ENCODE peak calls at places on chromosomes 6 and 20, in four cellular contexts. N is neural progenitor cell, G is PC-3, B is GM23248. U is an unnamed sample.
A peak's percentile ranks its signal among the peaks of the same experiment; 100 is the strongest.

GRCh38 chr6:18242062-18242851 is 22.1 kb downstream of the DEK start:
- DNase-seq in N (no peak), G (peak; percentile 88), B (peak; percentile 92), U (no peak)

GRCh38 chr20:45020236-45020886 is 54.0 kb downstream of the STK4 start:
- DNase-seq in N (no peak), B (no peak), G (peak; percentile 30), U (no peak)

GRCh38 chr6:170286246-170286933 is 4.5 kb downstream of the DLL1 start:
- DNase-seq in G (no peak), B (no peak), N (peak; percentile 82), U (peak; percentile 80)

GRCh38 chr6:47134476-47135189 is 92.5 kb upstream of the ADGRF1 start:
- DNase-seq in N (no peak), G (peak; percentile 99), B (peak; percentile 60), U (peak; percentile 98)

GRCh38 chr6:156953478-156954146 is 176.4 kb downstream of the ARID1B start:
- DNase-seq in N (peak; percentile 85), B (peak; percentile 98), G (peak; percentile 89), U (peak; percentile 93)

GRCh38 chr20:62814060-62814708 is 2.7 kb upstream of the COL9A3 start:
- DNase-seq in G (no peak), B (no peak), N (no peak), U (no peak)

GRCh38 chr6:6975395-6976111 is 132.2 kb upstream of the RREB1 start:
- DNase-seq in N (no peak), G (no peak), B (no peak), U (no peak)

GRCh38 chr6:142592876-142593275 is 291.1 kb downstream of the ADGRG6 start:
- DNase-seq in N (no peak), B (peak; percentile 20), G (peak; percentile 69), U (no peak)

GRCh38 chr6:34386316-34387137 is 5.9 kb downstream of the NUDT3 start:
- DNase-seq in B (peak; percentile 93), G (peak; percentile 83), N (no peak), U (peak; percentile 75)

GRCh38 chr20:16368645-16369292 is 204.5 kb downstream of the KIF16B start:
- DNase-seq in B (peak; percentile 6), N (no peak), G (peak; percentile 70), U (no peak)

GRCh38 chr20:50415516-50416268 is 94.5 kb upstream of the PTPN1 start:
- DNase-seq in B (peak; percentile 94), N (peak; percentile 38), G (peak; percentile 95), U (no peak)

GRCh38 chr6:106446983-106447382 is 86.5 kb downstream of the CRYBG1 start:
- DNase-seq in N (no peak), B (no peak), G (no peak), U (no peak)

GRCh38 chr6:43455034-43455747 is at the start of gene DLK2:
- DNase-seq in N (peak; percentile 67), B (peak; percentile 33), G (no peak), U (peak; percentile 36)

GRCh38 chr6:2625581-2625980 is 125.1 kb downstream of the MYLK4 start:
- DNase-seq in B (no peak), G (no peak), N (no peak), U (no peak)

GRCh38 chr6:25743868-25744267 is 10.7 kb upstream of the SLC17A4 start:
- DNase-seq in N (no peak), G (no peak), B (no peak), U (no peak)

GRCh38 chr6:110528051-110528929 is 51.9 kb upstream of the SLC22A16 start:
- DNase-seq in N (peak; percentile 75), G (peak; percentile 95), B (peak; percentile 90), U (peak; percentile 95)

GRCh38 chr6:39188577-39188976 is 40.7 kb downstream of the KCNK5 start:
- DNase-seq in N (no peak), B (no peak), G (no peak), U (no peak)

GRCh38 chr20:3679749-3680700 is 1.8 kb downstream of the ADAM33 start:
- DNase-seq in N (peak; percentile 27), G (no peak), B (peak; percentile 91), U (no peak)

GRCh38 chr6:3825851-3826581 is 23.2 kb upstream of the FAM50B start:
- DNase-seq in B (peak; percentile 98), N (no peak), G (peak; percentile 97), U (peak; percentile 82)

GRCh38 chr6:34339971-34340370 is 52.5 kb downstream of the NUDT3 start:
- DNase-seq in G (no peak), N (no peak), B (no peak), U (peak; percentile 22)

GRCh38 chr6:157762636-157763035 is 60.4 kb upstream of the SNX9 start:
- DNase-seq in B (peak; percentile 40), N (no peak), G (no peak), U (no peak)

GRCh38 chr6:68632620-68633195 is 2.4 kb upstream of the ADGRB3 start:
- DNase-seq in B (no peak), G (no peak), N (no peak), U (no peak)

GRCh38 chr6:21918081-21918480 is 324.5 kb downstream of the SOX4 start:
- DNase-seq in B (no peak), G (no peak), N (no peak), U (no peak)

GRCh38 chr6:136761227-136761922 is 30.9 kb downstream of the MAP3K5 start:
- DNase-seq in N (no peak), B (peak; percentile 25), G (no peak), U (peak; percentile 43)

GRCh38 chr6:158008894-158009891 is 27.5 kb downstream of the SYNJ2 start:
- DNase-seq in N (no peak), B (peak; percentile 84), G (peak; percentile 32), U (peak; percentile 94)

GRCh38 chr6:170031684-170032121 is 259.2 kb downstream of the DLL1 start:
- DNase-seq in B (peak; percentile 24), N (no peak), G (peak; percentile 42), U (no peak)

GRCh38 chr6:6001443-6001842 is 5.3 kb downstream of the NRN1 start:
- DNase-seq in N (no peak), B (peak; percentile 20), G (no peak), U (no peak)

GRCh38 chr6:79313254-79313653 is 78.8 kb upstream of the HMGN3 start:
- DNase-seq in G (peak; percentile 55), B (no peak), N (no peak), U (no peak)

GRCh38 chr20:953742-954141 is 37.6 kb upstream of the ANGPT4 start:
- DNase-seq in N (peak; percentile 43), B (peak; percentile 44), G (peak; percentile 28), U (peak; percentile 40)

GRCh38 chr6:17156966-17157365 is 55.1 kb downstream of the STMND1 start:
- DNase-seq in B (no peak), G (no peak), N (no peak), U (no peak)

GRCh38 chr20:60210779-60211617 is 252.8 kb downstream of the CDH26 start:
- DNase-seq in N (peak; percentile 79), B (peak; percentile 67), G (peak; percentile 68), U (peak; percentile 60)

GRCh38 chr6:138662474-138662873 is 111.1 kb upstream of the CCDC28A start:
- DNase-seq in B (peak; percentile 62), N (no peak), G (peak; percentile 87), U (no peak)

GRCh38 chr6:134106702-134107101 is 54.3 kb upstream of the SLC2A12 start:
- DNase-seq in G (no peak), B (peak; percentile 13), N (no peak), U (no peak)

GRCh38 chr6:124430741-124431140 is 531.5 kb upstream of the RNF217 start:
- DNase-seq in N (no peak), B (no peak), G (no peak), U (no peak)

GRCh38 chr6:86888311-86888710 is 49.0 kb upstream of the HTR1E start:
- DNase-seq in G (no peak), B (no peak), N (no peak), U (peak; percentile 10)

GRCh38 chr20:10509411-10509810 is 74.3 kb downstream of the SLX4IP start:
- DNase-seq in N (no peak), G (no peak), B (no peak), U (no peak)

GRCh38 chr6:74044417-74045096 is 348.6 kb downstream of the CD109 start:
- DNase-seq in G (peak; percentile 42), N (no peak), B (peak; percentile 52), U (no peak)

DNA sequence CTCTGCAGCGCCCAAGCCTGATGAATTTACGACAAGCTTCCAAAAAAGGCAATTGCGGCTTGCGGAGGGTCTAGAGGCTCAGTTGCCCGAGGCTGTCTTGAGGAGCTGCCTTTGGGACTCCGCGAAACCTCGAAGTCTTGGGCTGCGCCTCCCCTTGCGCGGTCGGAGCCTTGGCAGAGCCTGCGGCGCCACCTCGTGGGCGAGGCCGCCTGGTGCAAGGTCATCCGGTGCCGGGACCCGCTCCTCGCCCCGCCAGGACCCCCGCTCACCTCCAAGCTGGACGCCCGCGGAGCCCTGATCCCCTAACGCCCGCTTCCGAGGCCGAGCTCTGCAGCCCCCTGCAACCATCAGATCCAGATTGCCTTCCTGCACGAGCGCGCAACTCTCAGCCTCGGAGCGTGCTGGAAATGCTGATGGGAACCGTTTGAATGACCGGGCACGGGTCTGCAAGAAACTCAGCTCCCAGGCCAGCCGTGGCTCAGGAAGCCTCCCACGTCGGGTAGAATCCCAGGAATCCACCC is 14.9 kb upstream of the FAM210B start:
- DNase-seq in B (peak; percentile 75), N (peak; percentile 89), G (peak; percentile 61), U (peak; percentile 72)
- TF ChIP-seq EZH2 in B (no peak), N (peak; percentile 52), G (no peak), U (no peak)

GRCh38 chr20:21099653-21100589 is 6.2 kb downstream of the LINC00237 start:
- DNase-seq in G (no peak), B (no peak), N (peak; percentile 69), U (peak; percentile 60)
- TF ChIP-seq EZH2 in G (no peak), B (peak; percentile 27), N (peak; percentile 73), U (peak; percentile 29)

GRCh38 chr6:29743025-29743424 is 19.8 kb downstream of the HLA-F start:
- DNase-seq in G (no peak), B (no peak), N (no peak), U (no peak)
- TF ChIP-seq EZH2 in G (no peak), B (no peak), N (no peak), U (no peak)

GRCh38 chr6:144149894-144150672 is at the start of gene STX11:
- DNase-seq in B (peak; percentile 75), G (peak; percentile 58), N (peak; percentile 82), U (peak; percentile 80)
- TF ChIP-seq EZH2 in B (no peak), G (no peak), N (peak; percentile 75), U (no peak)

GRCh38 chr6:162670345-162670744 is 57.2 kb downstream of the PRKN start:
- DNase-seq in N (peak; percentile 33), B (no peak), G (no peak), U (no peak)
- TF ChIP-seq EZH2 in N (no peak), B (no peak), G (no peak), U (no peak)